ENCODE peak calls at places on chromosomes 5 and 9, in six cellular contexts. One of them, this sample, is unnamed.

GRCh38 chr9:105157178-105157583 is 87.3 kb upstream of the SLC44A1 start:
- DNase-seq in coronary artery: peak
- DNase-seq in body of pancreas: peak
- DNase-seq in dorsolateral prefrontal cortex: peak
- DNase-seq in spleen: peak
- DNase-seq in HL-60: peak
- DNase-seq in this sample: peak

GRCh38 chr5:14267166-14267838 is 124.2 kb downstream of the TRIO start:
- DNase-seq in coronary artery: no peak
- DNase-seq in HL-60: no peak
- DNase-seq in body of pancreas: no peak
- DNase-seq in spleen: no peak
- DNase-seq in dorsolateral prefrontal cortex: no peak
- DNase-seq in this sample: peak

GRCh38 chr9:135251996-135252760 is 164.7 kb downstream of the OLFM1 start:
- DNase-seq in spleen: peak
- DNase-seq in dorsolateral prefrontal cortex: no peak
- DNase-seq in HL-60: no peak
- DNase-seq in body of pancreas: no peak
- DNase-seq in coronary artery: no peak
- DNase-seq in this sample: no peak

GRCh38 chr9:104906441-104907277 is 21.3 kb downstream of the ABCA1 start:
- DNase-seq in HL-60: no peak
- DNase-seq in spleen: no peak
- DNase-seq in coronary artery: no peak
- DNase-seq in dorsolateral prefrontal cortex: no peak
- DNase-seq in body of pancreas: peak
- DNase-seq in this sample: no peak

GRCh38 chr5:92242170-92242569 is 859.1 kb upstream of the ARRDC3 start:
- DNase-seq in body of pancreas: no peak
- DNase-seq in coronary artery: no peak
- DNase-seq in HL-60: no peak
- DNase-seq in spleen: no peak
- DNase-seq in dorsolateral prefrontal cortex: no peak
- DNase-seq in this sample: no peak

GRCh38 chr5:91937121-91937520 is 554.0 kb upstream of the ARRDC3 start:
- DNase-seq in body of pancreas: no peak
- DNase-seq in HL-60: no peak
- DNase-seq in spleen: no peak
- DNase-seq in dorsolateral prefrontal cortex: no peak
- DNase-seq in coronary artery: no peak
- DNase-seq in this sample: peak

GRCh38 chr5:135062216-135063055 is 28.4 kb upstream of the PITX1 start:
- DNase-seq in HL-60: no peak
- DNase-seq in dorsolateral prefrontal cortex: no peak
- DNase-seq in spleen: peak
- DNase-seq in body of pancreas: no peak
- DNase-seq in coronary artery: no peak
- DNase-seq in this sample: no peak

GRCh38 chr5:78569441-78569840 is 79.1 kb downstream of the LHFPL2 start:
- DNase-seq in coronary artery: no peak
- DNase-seq in HL-60: no peak
- DNase-seq in spleen: no peak
- DNase-seq in body of pancreas: peak
- DNase-seq in dorsolateral prefrontal cortex: no peak
- DNase-seq in this sample: peak

GRCh38 chr9:77015291-77016048 is 4.0 kb upstream of the FOXB2 start:
- DNase-seq in HL-60: no peak
- DNase-seq in coronary artery: no peak
- DNase-seq in dorsolateral prefrontal cortex: no peak
- DNase-seq in body of pancreas: no peak
- DNase-seq in spleen: no peak
- DNase-seq in this sample: no peak

GRCh38 chr9:119092125-119092524 is 277.1 kb downstream of the BRINP1 start:
- DNase-seq in dorsolateral prefrontal cortex: no peak
- DNase-seq in HL-60: no peak
- DNase-seq in coronary artery: no peak
- DNase-seq in body of pancreas: no peak
- DNase-seq in spleen: no peak
- DNase-seq in this sample: no peak

GRCh38 chr5:153818626-153819025 is 220.1 kb downstream of the FAM114A2 start:
- DNase-seq in HL-60: no peak
- DNase-seq in dorsolateral prefrontal cortex: no peak
- DNase-seq in body of pancreas: no peak
- DNase-seq in coronary artery: no peak
- DNase-seq in spleen: no peak
- DNase-seq in this sample: no peak

GRCh38 chr5:115816226-115817042 is at the start of gene CDO1:
- DNase-seq in body of pancreas: peak
- DNase-seq in dorsolateral prefrontal cortex: peak
- DNase-seq in coronary artery: no peak
- DNase-seq in HL-60: no peak
- DNase-seq in spleen: peak
- DNase-seq in this sample: peak

GRCh38 chr5:115812372-115812771 is 4.1 kb downstream of the CDO1 start:
- DNase-seq in HL-60: no peak
- DNase-seq in body of pancreas: no peak
- DNase-seq in dorsolateral prefrontal cortex: no peak
- DNase-seq in spleen: no peak
- DNase-seq in coronary artery: no peak
- DNase-seq in this sample: no peak

GRCh38 chr5:115815693-115816225 is 700 bp downstream of the CDO1 start:
- DNase-seq in body of pancreas: no peak
- DNase-seq in dorsolateral prefrontal cortex: peak
- DNase-seq in spleen: no peak
- DNase-seq in coronary artery: no peak
- DNase-seq in HL-60: no peak
- DNase-seq in this sample: peak

GRCh38 chr5:115813719-115814118 is 2.7 kb downstream of the CDO1 start:
- DNase-seq in dorsolateral prefrontal cortex: no peak
- DNase-seq in spleen: no peak
- DNase-seq in coronary artery: no peak
- DNase-seq in body of pancreas: no peak
- DNase-seq in HL-60: no peak
- DNase-seq in this sample: no peak

GRCh38 chr5:115815006-115815692 is 1.3 kb downstream of the CDO1 start:
- DNase-seq in coronary artery: no peak
- DNase-seq in body of pancreas: no peak
- DNase-seq in HL-60: no peak
- DNase-seq in spleen: no peak
- DNase-seq in dorsolateral prefrontal cortex: no peak
- DNase-seq in this sample: peak
- H3K4me3 ChIP-seq in coronary artery: peak
- H3K4me3 ChIP-seq in body of pancreas: no peak
- H3K4me3 ChIP-seq in HL-60: no peak
- H3K4me3 ChIP-seq in spleen: peak
- H3K4me3 ChIP-seq in dorsolateral prefrontal cortex: peak
- H3K4me3 ChIP-seq in this sample: peak

GRCh38 chr5:15501057-15501791 is 1.2 kb downstream of the FBXL7 start:
- DNase-seq in spleen: no peak
- DNase-seq in coronary artery: peak
- DNase-seq in dorsolateral prefrontal cortex: peak
- DNase-seq in HL-60: no peak
- DNase-seq in body of pancreas: no peak
- DNase-seq in this sample: peak
- TF ChIP-seq CTCF in spleen: no peak
- TF ChIP-seq CTCF in coronary artery: no peak
- TF ChIP-seq CTCF in dorsolateral prefrontal cortex: no peak
- TF ChIP-seq CTCF in HL-60: no peak
- TF ChIP-seq CTCF in body of pancreas: no peak
- TF ChIP-seq CTCF in this sample: peak

DNA sequence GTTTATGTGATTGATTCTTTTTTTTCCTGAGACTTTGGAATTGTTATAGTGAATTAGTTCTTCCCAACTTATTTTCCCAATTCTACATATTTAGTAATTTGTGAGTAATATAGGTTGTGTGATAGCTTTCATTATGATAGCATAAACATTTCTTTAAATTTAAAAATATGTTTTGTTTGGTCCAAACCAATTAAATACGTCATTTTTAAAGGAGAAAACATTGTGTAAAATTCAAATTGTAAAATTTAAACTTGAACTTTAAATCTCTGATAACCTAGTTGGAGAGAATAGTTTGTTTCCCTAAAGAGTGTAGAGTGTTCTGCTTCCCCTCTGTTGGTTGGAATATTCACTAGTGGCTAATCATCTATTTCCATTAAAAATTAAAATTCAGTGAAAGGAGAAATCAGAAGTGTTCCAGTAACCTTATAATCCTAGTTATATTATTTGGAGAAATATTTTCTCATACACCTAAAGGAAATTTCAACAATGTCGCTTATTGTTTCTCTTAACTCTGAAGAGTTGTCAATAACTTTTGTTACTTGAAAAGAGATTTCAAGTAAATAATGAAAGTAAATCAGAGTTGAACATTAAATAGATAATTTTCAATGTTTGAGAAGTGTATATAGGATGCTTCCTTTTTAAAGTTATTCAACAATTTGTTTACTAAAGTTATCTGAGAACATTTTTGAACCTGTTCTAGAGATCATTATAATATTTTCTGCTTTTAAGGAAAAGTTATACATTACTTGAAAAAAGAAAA is 2.9 kb downstream of the NIPBL start:
- DNase-seq in dorsolateral prefrontal cortex: no peak
- DNase-seq in coronary artery: no peak
- DNase-seq in body of pancreas: no peak
- DNase-seq in HL-60: no peak
- DNase-seq in spleen: no peak
- DNase-seq in this sample: no peak
- H3K27ac ChIP-seq in dorsolateral prefrontal cortex: peak
- H3K27ac ChIP-seq in coronary artery: no peak
- H3K27ac ChIP-seq in body of pancreas: peak
- H3K27ac ChIP-seq in HL-60: no peak
- H3K27ac ChIP-seq in spleen: peak
- H3K27ac ChIP-seq in this sample: peak

GRCh38 chr5:106780355-106780754 is 890.4 kb downstream of the EFNA5 start:
- DNase-seq in spleen: no peak
- DNase-seq in dorsolateral prefrontal cortex: no peak
- DNase-seq in HL-60: no peak
- DNase-seq in body of pancreas: no peak
- DNase-seq in coronary artery: no peak
- DNase-seq in this sample: no peak

GRCh38 chr5:106784846-106785245 is 885.9 kb downstream of the EFNA5 start:
- DNase-seq in body of pancreas: no peak
- DNase-seq in dorsolateral prefrontal cortex: no peak
- DNase-seq in spleen: no peak
- DNase-seq in HL-60: no peak
- DNase-seq in coronary artery: no peak
- DNase-seq in this sample: no peak
- H3K4me3 ChIP-seq in body of pancreas: no peak
- H3K4me3 ChIP-seq in dorsolateral prefrontal cortex: no peak
- H3K4me3 ChIP-seq in spleen: no peak
- H3K4me3 ChIP-seq in HL-60: no peak
- H3K4me3 ChIP-seq in coronary artery: no peak
- H3K4me3 ChIP-seq in this sample: no peak

GRCh38 chr9:3762076-3762475 is 236.3 kb upstream of the RFX3 start:
- DNase-seq in dorsolateral prefrontal cortex: no peak
- DNase-seq in HL-60: no peak
- DNase-seq in spleen: no peak
- DNase-seq in body of pancreas: no peak
- DNase-seq in coronary artery: no peak
- DNase-seq in this sample: no peak

GRCh38 chr9:3758816-3759576 is 233.2 kb upstream of the RFX3 start:
- DNase-seq in dorsolateral prefrontal cortex: no peak
- DNase-seq in HL-60: peak
- DNase-seq in body of pancreas: no peak
- DNase-seq in coronary artery: no peak
- DNase-seq in spleen: no peak
- DNase-seq in this sample: no peak

GRCh38 chr9:3756071-3756470 is 230.3 kb upstream of the RFX3 start:
- DNase-seq in coronary artery: no peak
- DNase-seq in spleen: no peak
- DNase-seq in dorsolateral prefrontal cortex: no peak
- DNase-seq in HL-60: no peak
- DNase-seq in body of pancreas: no peak
- DNase-seq in this sample: no peak

GRCh38 chr9:3760031-3760430 is 234.2 kb upstream of the RFX3 start:
- DNase-seq in dorsolateral prefrontal cortex: no peak
- DNase-seq in HL-60: no peak
- DNase-seq in coronary artery: no peak
- DNase-seq in spleen: no peak
- DNase-seq in body of pancreas: no peak
- DNase-seq in this sample: no peak
- TF ChIP-seq CTCF in dorsolateral prefrontal cortex: no peak
- TF ChIP-seq CTCF in HL-60: no peak
- TF ChIP-seq CTCF in coronary artery: no peak
- TF ChIP-seq CTCF in spleen: no peak
- TF ChIP-seq CTCF in body of pancreas: peak
- TF ChIP-seq CTCF in this sample: no peak

GRCh38 chr5:151224372-151224771 is 480 bp upstream of the CCDC69 start:
- DNase-seq in body of pancreas: no peak
- DNase-seq in dorsolateral prefrontal cortex: no peak
- DNase-seq in coronary artery: no peak
- DNase-seq in HL-60: peak
- DNase-seq in spleen: no peak
- DNase-seq in this sample: no peak
- H3K27ac ChIP-seq in body of pancreas: peak
- H3K27ac ChIP-seq in dorsolateral prefrontal cortex: no peak
- H3K27ac ChIP-seq in coronary artery: no peak
- H3K27ac ChIP-seq in HL-60: peak
- H3K27ac ChIP-seq in spleen: peak
- H3K27ac ChIP-seq in this sample: no peak

GRCh38 chr5:71810456-71811181 is 91.5 kb downstream of the CARTPT start:
- DNase-seq in coronary artery: no peak
- DNase-seq in HL-60: no peak
- DNase-seq in spleen: no peak
- DNase-seq in dorsolateral prefrontal cortex: no peak
- DNase-seq in body of pancreas: no peak
- DNase-seq in this sample: no peak
- H3K4me3 ChIP-seq in coronary artery: no peak
- H3K4me3 ChIP-seq in HL-60: no peak
- H3K4me3 ChIP-seq in spleen: no peak
- H3K4me3 ChIP-seq in dorsolateral prefrontal cortex: no peak
- H3K4me3 ChIP-seq in body of pancreas: no peak
- H3K4me3 ChIP-seq in this sample: no peak

GRCh38 chr5:143370440-143370839 is 33.0 kb downstream of the NR3C1 start:
- DNase-seq in spleen: no peak
- DNase-seq in HL-60: no peak
- DNase-seq in body of pancreas: no peak
- DNase-seq in coronary artery: no peak
- DNase-seq in dorsolateral prefrontal cortex: no peak
- DNase-seq in this sample: no peak
- TF ChIP-seq CTCF in spleen: no peak
- TF ChIP-seq CTCF in HL-60: no peak
- TF ChIP-seq CTCF in body of pancreas: no peak
- TF ChIP-seq CTCF in coronary artery: no peak
- TF ChIP-seq CTCF in dorsolateral prefrontal cortex: no peak
- TF ChIP-seq CTCF in this sample: no peak

DNA sequence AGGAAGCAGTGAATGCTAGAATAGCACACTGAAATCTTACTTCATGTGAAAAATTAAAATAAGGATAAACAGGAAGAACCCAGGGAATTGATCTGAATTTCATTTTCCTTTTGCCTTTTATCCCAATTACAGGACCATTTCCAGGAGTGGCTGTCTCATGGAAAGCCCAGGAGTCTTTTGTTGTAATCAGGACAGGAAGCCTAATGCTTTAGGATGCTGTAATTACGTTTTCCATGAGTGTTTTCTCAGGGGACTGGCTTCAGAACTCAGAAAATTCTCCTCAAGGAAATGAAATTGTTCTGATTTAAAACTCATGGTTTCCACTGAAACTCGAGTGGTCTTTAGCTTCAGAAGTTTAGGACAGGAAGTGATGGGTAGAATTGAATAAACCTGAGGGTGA is 56.6 kb upstream of the CAMK4 start:
- DNase-seq in coronary artery: no peak
- DNase-seq in dorsolateral prefrontal cortex: no peak
- DNase-seq in spleen: no peak
- DNase-seq in body of pancreas: no peak
- DNase-seq in HL-60: no peak
- DNase-seq in this sample: no peak
- H3K27ac ChIP-seq in coronary artery: no peak
- H3K27ac ChIP-seq in dorsolateral prefrontal cortex: no peak
- H3K27ac ChIP-seq in spleen: no peak
- H3K27ac ChIP-seq in body of pancreas: no peak
- H3K27ac ChIP-seq in HL-60: no peak
- H3K27ac ChIP-seq in this sample: no peak

This sample was measured in cardiac muscle cell.